ENCODE peak calls at places on chromosomes 2 and 18, in nine cellular contexts. Q is HT-29; O is stimulated activated naive B cell treated with anti-CD40 and anti-IgM and Interleukin-4, amounts not matched to agents 10 μg/mL and 1 μg/mL and 100 μg/mL, for 72 hours; U is T-helper 1 cell; W is fibroblast of lung; R is activated T-helper 1 cell treated with Interleukin-2 at 50 U/mL for 16 hours; G is psoas muscle; S is osteocyte; H is aorta. Z is an unnamed sample.
A peak's percentile ranks its signal among the peaks of the same experiment; 100 is the strongest.

GRCh38 chr2:156333274-156333950 is 891 bp upstream of the NR4A2 start:
- DNase-seq in S (no peak), U (peak; percentile 20), O (peak; percentile 60), R (no peak), H (no peak), G (no peak), Q (peak; percentile 75), W (no peak), Z (no peak)

GRCh38 chr2:234955091-234955511 is 3.3 kb downstream of the SH3BP4 start:
- DNase-seq in H (no peak), S (no peak), W (no peak), G (no peak), Q (no peak), R (no peak), O (no peak), U (no peak), Z (no peak)

GRCh38 chr2:55048514-55048924 is 1.7 kb downstream of the RTN4 start:
- DNase-seq in S (no peak), O (no peak), Q (peak; percentile 72), W (peak; percentile 58), G (no peak), U (no peak), H (no peak), R (no peak), Z (peak; percentile 76)

GRCh38 chr2:3512086-3512485 is 7.2 kb downstream of the ADI1 start:
- DNase-seq in S (no peak), H (no peak), R (no peak), G (no peak), O (no peak), U (no peak), Q (no peak), W (no peak), Z (no peak)

GRCh38 chr2:191165190-191165643 is 14.4 kb upstream of the STAT4 start:
- DNase-seq in H (no peak), S (no peak), Q (peak; percentile 57), G (no peak), W (peak; percentile 85), R (no peak), U (peak; percentile 70), O (no peak), Z (peak; percentile 68)

GRCh38 chr2:196112408-196113039 is 43.9 kb upstream of the DNAH7 start:
- DNase-seq in H (no peak), O (no peak), W (peak; percentile 70), G (no peak), S (no peak), R (no peak), U (no peak), Q (peak; percentile 13), Z (no peak)

GRCh38 chr2:234001380-234001993 is 49.0 kb upstream of the SPP2 start:
- DNase-seq in O (no peak), G (no peak), R (no peak), H (no peak), W (no peak), Q (no peak), U (peak; percentile 30), S (no peak), Z (no peak)

GRCh38 chr2:140178224-140178623 is 1398.0 kb upstream of the NXPH2 start:
- DNase-seq in S (no peak), H (no peak), U (no peak), W (peak; percentile 10), Q (no peak), R (no peak), O (no peak), G (no peak), Z (no peak)

GRCh38 chr2:217162533-217162932 is 302.7 kb upstream of the TNP1 start:
- DNase-seq in R (no peak), W (peak; percentile 97), O (peak; percentile 14), S (no peak), Q (peak; percentile 80), G (no peak), H (no peak), U (peak; percentile 40), Z (no peak)

GRCh38 chr18:24995738-24996137 is 356.2 kb downstream of the ZNF521 start:
- DNase-seq in S (no peak), Q (no peak), U (no peak), R (no peak), H (no peak), G (no peak), W (peak; percentile 73), O (no peak), Z (no peak)

GRCh38 chr18:24659837-24660720 is 199.6 kb downstream of the HRH4 start:
- DNase-seq in O (no peak), H (no peak), W (peak; percentile 62), R (peak; percentile 8), U (peak; percentile 28), G (peak; percentile 44), S (no peak), Q (peak; percentile 0), Z (peak; percentile 33)

GRCh38 chr2:227826563-227826962 is 12.9 kb downstream of the CCL20 start:
- DNase-seq in W (no peak), U (no peak), R (no peak), S (no peak), Q (no peak), O (no peak), G (no peak), H (no peak), Z (no peak)

GRCh38 chr18:28185121-28185520 is 8.2 kb upstream of the CDH2 start:
- DNase-seq in G (no peak), W (no peak), R (no peak), S (no peak), H (no peak), Q (no peak), O (no peak), U (no peak), Z (no peak)

GRCh38 chr2:215773728-215774127 is 239.6 kb downstream of the MREG start:
- DNase-seq in U (no peak), S (no peak), W (peak; percentile 98), Q (peak; percentile 28), R (no peak), G (peak; percentile 38), H (no peak), O (no peak), Z (no peak)

Z was measured in endothelial cell of umbilical vein.